ENCODE peak calls at places on chromosomes 12 and 14, in five cellular contexts. One of them, this sample, is unnamed.

GRCh38 chr12:122013792-122014590 is 7.7 kb upstream of the BCL7A start:
- DNase-seq in left cardiac atrium: no peak
- DNase-seq in SHP77: no peak
- DNase-seq in colonic mucosa: no peak
- DNase-seq in endothelial cell of umbilical vein: no peak
- DNase-seq in this sample: no peak

GRCh38 chr12:95102916-95103671 is 29.7 kb upstream of the NR2C1 start:
- DNase-seq in colonic mucosa: peak
- DNase-seq in endothelial cell of umbilical vein: peak
- DNase-seq in SHP77: peak
- DNase-seq in left cardiac atrium: no peak
- DNase-seq in this sample: peak

GRCh38 chr14:59055439-59056045 is 132.9 kb upstream of the DAAM1 start:
- DNase-seq in SHP77: peak
- DNase-seq in colonic mucosa: peak
- DNase-seq in left cardiac atrium: no peak
- DNase-seq in endothelial cell of umbilical vein: peak
- DNase-seq in this sample: peak

GRCh38 chr12:5623411-5623810 is 191.5 kb downstream of the NTF3 start:
- DNase-seq in SHP77: no peak
- DNase-seq in colonic mucosa: no peak
- DNase-seq in endothelial cell of umbilical vein: no peak
- DNase-seq in left cardiac atrium: no peak
- DNase-seq in this sample: no peak

GRCh38 chr12:49536526-49537195 is 2.2 kb upstream of the KCNH3 start:
- DNase-seq in colonic mucosa: no peak
- DNase-seq in endothelial cell of umbilical vein: no peak
- DNase-seq in left cardiac atrium: no peak
- DNase-seq in SHP77: no peak
- DNase-seq in this sample: no peak

GRCh38 chr12:63223128-63223527 is 72.1 kb upstream of the AVPR1A start:
- DNase-seq in endothelial cell of umbilical vein: no peak
- DNase-seq in SHP77: no peak
- DNase-seq in colonic mucosa: no peak
- DNase-seq in left cardiac atrium: no peak
- DNase-seq in this sample: no peak

GRCh38 chr14:81303258-81303935 is 82.6 kb upstream of the GTF2A1 start:
- DNase-seq in colonic mucosa: peak
- DNase-seq in endothelial cell of umbilical vein: no peak
- DNase-seq in SHP77: peak
- DNase-seq in left cardiac atrium: no peak
- DNase-seq in this sample: no peak

GRCh38 chr12:109695420-109695819 is 18.2 kb upstream of the FAM222A start:
- DNase-seq in left cardiac atrium: no peak
- DNase-seq in endothelial cell of umbilical vein: no peak
- DNase-seq in SHP77: no peak
- DNase-seq in colonic mucosa: no peak
- DNase-seq in this sample: no peak

GRCh38 chr12:120227233-120228040 is 26.5 kb upstream of the RPLP0 start:
- DNase-seq in colonic mucosa: no peak
- DNase-seq in left cardiac atrium: no peak
- DNase-seq in endothelial cell of umbilical vein: no peak
- DNase-seq in SHP77: no peak
- DNase-seq in this sample: no peak

GRCh38 chr12:122023339-122024131 is 1.9 kb downstream of the BCL7A start:
- DNase-seq in colonic mucosa: peak
- DNase-seq in SHP77: peak
- DNase-seq in endothelial cell of umbilical vein: peak
- DNase-seq in left cardiac atrium: peak
- DNase-seq in this sample: peak

GRCh38 chr12:51056242-51056641 is 8.1 kb downstream of the LETMD1 start:
- DNase-seq in SHP77: no peak
- DNase-seq in left cardiac atrium: peak
- DNase-seq in colonic mucosa: no peak
- DNase-seq in endothelial cell of umbilical vein: no peak
- DNase-seq in this sample: no peak

GRCh38 chr12:131861261-131862083 is 33.0 kb upstream of the ULK1 start:
- DNase-seq in colonic mucosa: no peak
- DNase-seq in SHP77: no peak
- DNase-seq in endothelial cell of umbilical vein: no peak
- DNase-seq in left cardiac atrium: no peak
- DNase-seq in this sample: no peak

GRCh38 chr12:116091579-116091978 is 185.9 kb downstream of the MED13L start:
- DNase-seq in colonic mucosa: no peak
- DNase-seq in SHP77: no peak
- DNase-seq in endothelial cell of umbilical vein: no peak
- DNase-seq in left cardiac atrium: no peak
- DNase-seq in this sample: no peak

GRCh38 chr14:55356913-55357312 is 54.7 kb downstream of the ATG14 start:
- DNase-seq in SHP77: peak
- DNase-seq in colonic mucosa: peak
- DNase-seq in endothelial cell of umbilical vein: no peak
- DNase-seq in left cardiac atrium: no peak
- DNase-seq in this sample: no peak

GRCh38 chr12:46107591-46107990 is 117.2 kb upstream of the SCAF11 start:
- DNase-seq in SHP77: no peak
- DNase-seq in colonic mucosa: no peak
- DNase-seq in left cardiac atrium: no peak
- DNase-seq in endothelial cell of umbilical vein: no peak
- DNase-seq in this sample: no peak

GRCh38 chr14:94412671-94413638 is 24.6 kb upstream of the SERPINA1 start:
- DNase-seq in colonic mucosa: no peak
- DNase-seq in endothelial cell of umbilical vein: no peak
- DNase-seq in left cardiac atrium: no peak
- DNase-seq in SHP77: no peak
- DNase-seq in this sample: no peak

GRCh38 chr12:5988088-5988487 is 43.0 kb upstream of the ANO2 start:
- DNase-seq in colonic mucosa: no peak
- DNase-seq in left cardiac atrium: no peak
- DNase-seq in SHP77: no peak
- DNase-seq in endothelial cell of umbilical vein: no peak
- DNase-seq in this sample: no peak

GRCh38 chr14:50452979-50453705 is 56.5 kb upstream of the CDKL1 start:
- DNase-seq in left cardiac atrium: no peak
- DNase-seq in SHP77: no peak
- DNase-seq in colonic mucosa: no peak
- DNase-seq in endothelial cell of umbilical vein: no peak
- DNase-seq in this sample: no peak

This sample was measured in DMS 273 treated with DMSO at 0.1 percent for 48 hours.